ENCODE peak calls at places on chromosomes 5 and 9, in four cellular contexts. B, Y, F and I are unnamed samples.

GRCh38 chr5:68330564-68330963 is 115.0 kb downstream of the PIK3R1 start:
- DNase-seq in B (no peak), Y (no peak), F (peak; percentile 53), I (no peak)

GRCh38 chr9:127388037-127388855 is 8.7 kb upstream of the SLC2A8 start:
- DNase-seq in B (peak; percentile 75), Y (no peak), F (peak; percentile 94), I (peak; percentile 64)

GRCh38 chr5:13378073-13378472 is 566.4 kb downstream of the DNAH5 start:
- DNase-seq in B (no peak), Y (no peak), F (no peak), I (no peak)

GRCh38 chr5:131185523-131186104 is 14.9 kb downstream of the LYRM7 start:
- DNase-seq in B (no peak), Y (no peak), F (no peak), I (no peak)

GRCh38 chr5:95134326-95134725 is 150.6 kb downstream of the MCTP1 start:
- DNase-seq in B (no peak), Y (no peak), F (no peak), I (no peak)

GRCh38 chr5:145936401-145937131 is at the start of gene SH3RF2:
- DNase-seq in B (no peak), Y (no peak), F (peak; percentile 55), I (peak; percentile 76)

GRCh38 chr5:168513861-168514428 is 15.2 kb upstream of the FBLL1 start:
- DNase-seq in B (no peak), Y (no peak), F (peak; percentile 2), I (no peak)

GRCh38 chr9:94916956-94917355 is 190.5 kb downstream of the AOPEP start:
- DNase-seq in B (no peak), Y (peak; percentile 20), F (no peak), I (peak; percentile 74)

GRCh38 chr5:138640855-138641254 is 65.7 kb upstream of the HSPA9 start:
- DNase-seq in B (no peak), Y (no peak), F (no peak), I (no peak)

GRCh38 chr9:78958887-78959286 is 612.9 kb upstream of the TLE4 start:
- DNase-seq in B (no peak), Y (no peak), F (no peak), I (no peak)

GRCh38 chr9:29999645-30000044 is 2384.8 kb upstream of the ACO1 start:
- DNase-seq in B (no peak), Y (no peak), F (no peak), I (no peak)

GRCh38 chr9:99114049-99114440 is 9.1 kb downstream of the TGFBR1 start:
- DNase-seq in B (no peak), Y (no peak), F (no peak), I (no peak)

DNA sequence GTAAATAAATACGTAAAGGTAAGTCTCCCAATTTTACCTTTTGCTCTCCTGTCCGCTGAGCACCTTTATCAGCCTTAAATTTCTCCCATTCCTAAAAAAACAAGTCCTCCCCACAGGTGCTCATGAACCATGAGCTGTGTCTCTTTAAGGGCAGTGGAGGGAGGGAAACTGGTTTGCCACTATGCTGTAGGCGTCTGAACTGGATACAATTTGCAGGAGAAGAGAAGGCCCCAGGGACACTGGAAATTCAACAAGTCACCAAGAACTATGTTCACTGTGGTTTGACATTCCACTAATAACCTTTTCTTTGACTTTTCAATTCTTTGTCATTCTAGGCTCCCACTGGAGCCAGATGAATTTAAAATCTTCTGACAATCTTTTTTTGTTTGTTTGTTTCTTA is 72.2 kb downstream of the LHFPL2 start:
- DNase-seq in B (no peak), Y (no peak), F (no peak), I (no peak)
- TF ChIP-seq CTCF in B (no peak), Y (no peak), F (no peak), I (no peak)

GRCh38 chr5:109478830-109479229 is 69.1 kb upstream of the PJA2 start:
- DNase-seq in B (no peak), Y (no peak), F (no peak), I (no peak)

GRCh38 chr5:109483395-109483974 is 73.7 kb upstream of the PJA2 start:
- DNase-seq in B (no peak), Y (no peak), F (no peak), I (no peak)

GRCh38 chr5:109482748-109483147 is 73.0 kb upstream of the PJA2 start:
- DNase-seq in B (no peak), Y (no peak), F (no peak), I (no peak)

GRCh38 chr5:109476292-109476691 is 66.5 kb upstream of the PJA2 start:
- DNase-seq in B (no peak), Y (no peak), F (no peak), I (no peak)

GRCh38 chr5:109479260-109479860 is 69.6 kb upstream of the PJA2 start:
- DNase-seq in B (no peak), Y (no peak), F (peak; percentile 32), I (no peak)
- TF ChIP-seq CTCF in B (no peak), Y (no peak), F (peak; percentile 60), I (peak; percentile 29)

GRCh38 chr5:96439477-96440184 is 6.6 kb upstream of the PCSK1 start:
- DNase-seq in B (no peak), Y (no peak), F (no peak), I (no peak)
- TF ChIP-seq CTCF in B (no peak), Y (no peak), F (no peak), I (no peak)

GRCh38 chr5:56264417-56265025 is 31.4 kb upstream of the ANKRD55 start:
- DNase-seq in B (no peak), Y (no peak), F (peak; percentile 47), I (peak; percentile 64)
- TF ChIP-seq CTCF in B (peak; percentile 56), Y (no peak), F (peak; percentile 48), I (peak; percentile 80)

DNA sequence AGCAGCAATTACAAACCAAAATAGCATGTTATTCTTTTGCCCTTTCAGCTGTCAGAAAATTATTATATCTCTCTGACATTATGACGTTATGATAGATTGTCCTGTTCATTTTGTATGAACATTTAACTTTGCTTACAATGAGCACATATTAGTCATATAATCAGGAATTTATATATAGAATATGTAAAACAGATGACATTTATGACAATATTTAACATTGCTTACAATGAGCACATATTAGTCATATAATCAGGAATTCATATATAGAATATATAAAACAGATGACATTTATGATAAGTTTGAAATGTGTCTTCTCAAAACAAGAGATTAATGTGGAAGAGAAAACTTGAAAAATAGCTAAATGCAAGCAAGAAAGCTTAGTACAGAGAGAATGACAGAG is 1180.2 kb downstream of the CDH12 start:
- DNase-seq in B (no peak), Y (no peak), F (no peak), I (no peak)
- TF ChIP-seq CTCF in B (no peak), Y (no peak), F (no peak), I (no peak)

GRCh38 chr9:9352877-9353481 is 1259.8 kb downstream of the PTPRD start:
- DNase-seq in B (peak; percentile 10), Y (no peak), F (no peak), I (peak; percentile 22)
- TF ChIP-seq CTCF in B (no peak), Y (no peak), F (peak; percentile 23), I (no peak)

GRCh38 chr5:37757980-37758582 is 81.8 kb downstream of the GDNF start:
- DNase-seq in B (no peak), Y (no peak), F (no peak), I (no peak)
- TF ChIP-seq CTCF in B (no peak), Y (no peak), F (no peak), I (no peak)